ENCODE peak calls at places on chromosomes 13 and 19, in six cellular contexts. E, U, R, C, L and H are unnamed samples.
A peak's percentile ranks its signal among the peaks of the same experiment; 100 is the strongest.

GRCh38 chr13:90696656-90697055 is 650.8 kb upstream of the MIR17HG start:
- DNase-seq in L (no peak), R (no peak), U (peak; percentile 5), E (no peak), C (peak; percentile 48), H (no peak)

GRCh38 chr19:4380254-4380727 is 20.1 kb downstream of the SH3GL1 start:
- DNase-seq in C (no peak), E (no peak), R (no peak), U (no peak), L (no peak), H (no peak)

GRCh38 chr13:42017264-42017663 is 31.2 kb upstream of the DGKH start:
- DNase-seq in L (no peak), R (no peak), C (peak; percentile 28), E (no peak), U (no peak), H (no peak)

GRCh38 chr13:110426745-110427144 is 119.7 kb downstream of the COL4A2 start:
- DNase-seq in E (no peak), R (peak; percentile 86), U (no peak), L (no peak), C (no peak), H (no peak)

GRCh38 chr19:377801-378581 is 31.0 kb downstream of the C2CD4C start:
- DNase-seq in L (no peak), R (no peak), E (no peak), C (no peak), U (no peak), H (no peak)

GRCh38 chr19:17513801-17514200 is 2.4 kb downstream of the PGLS start:
- DNase-seq in U (peak; percentile 33), L (no peak), E (no peak), R (no peak), C (no peak), H (no peak)

GRCh38 chr19:13622727-13623126 is 116.4 kb upstream of the CACNA1A start:
- DNase-seq in L (no peak), R (no peak), C (no peak), U (no peak), E (no peak), H (no peak)

GRCh38 chr13:37488682-37489081 is 109.9 kb downstream of the POSTN start:
- DNase-seq in C (no peak), R (no peak), E (no peak), L (no peak), U (no peak), H (peak; percentile 12)

GRCh38 chr19:47723573-47723923 is 10.3 kb downstream of the EHD2 start:
- DNase-seq in U (peak; percentile 94), R (no peak), C (peak; percentile 48), E (peak; percentile 60), L (peak; percentile 47), H (peak; percentile 93)

GRCh38 chr13:98930014-98930625 is 47.7 kb downstream of the DOCK9 start:
- DNase-seq in R (no peak), C (no peak), E (no peak), L (no peak), U (no peak), H (no peak)

GRCh38 chr13:91172160-91172559 is 175.3 kb upstream of the MIR17HG start:
- DNase-seq in L (no peak), E (no peak), R (no peak), C (no peak), U (no peak), H (no peak)

GRCh38 chr13:73056054-73056962 is 2.5 kb upstream of the KLF5 start:
- DNase-seq in U (peak; percentile 64), R (no peak), C (peak; percentile 91), L (no peak), E (peak; percentile 79), H (peak; percentile 98)

GRCh38 chr13:35139591-35139990 is 197.5 kb downstream of the NBEA start:
- DNase-seq in R (no peak), U (peak; percentile 62), E (peak; percentile 11), C (no peak), L (no peak), H (peak; percentile 22)

GRCh38 chr13:26529441-26529840 is 28.0 kb upstream of the WASF3 start:
- DNase-seq in E (peak; percentile 19), U (peak; percentile 63), C (peak; percentile 81), L (peak; percentile 45), R (no peak), H (peak; percentile 74)

GRCh38 chr13:35512271-35512920 is 35.9 kb upstream of the MAB21L1 start:
- DNase-seq in E (peak; percentile 86), C (no peak), U (peak; percentile 9), L (no peak), R (no peak), H (peak; percentile 97)

GRCh38 chr13:90201676-90202425 is 1145.6 kb upstream of the MIR17HG start:
- DNase-seq in C (no peak), L (no peak), R (no peak), E (no peak), U (peak; percentile 75), H (no peak)

GRCh38 chr13:99500839-99501134 is 485 bp upstream of the TM9SF2 start:
- DNase-seq in C (no peak), E (no peak), U (no peak), R (no peak), L (no peak), H (no peak)

GRCh38 chr13:47135800-47136658 is 239.2 kb upstream of the HTR2A start:
- DNase-seq in L (no peak), E (no peak), U (no peak), R (no peak), C (no peak), H (no peak)

GRCh38 chr19:13781547-13781946 is 7.3 kb downstream of the C19orf53 start:
- DNase-seq in L (no peak), C (no peak), E (peak; percentile 70), R (peak; percentile 39), U (peak; percentile 96), H (peak; percentile 95)

GRCh38 chr19:1690570-1691307 is 38.3 kb upstream of the TCF3 start:
- DNase-seq in E (no peak), R (no peak), L (peak; percentile 67), C (peak; percentile 34), U (peak; percentile 17), H (no peak)

GRCh38 chr13:49457221-49457620 is 13.1 kb downstream of the SETDB2 start:
- DNase-seq in R (no peak), U (peak; percentile 24), C (no peak), L (no peak), E (no peak), H (peak; percentile 74)

GRCh38 chr19:44863990-44864389 is 17.9 kb downstream of the NECTIN2 start:
- DNase-seq in R (no peak), E (no peak), U (no peak), L (no peak), C (no peak), H (no peak)

GRCh38 chr19:495440-496332 is 600 bp upstream of the MADCAM1 start:
- DNase-seq in U (peak; percentile 43), R (no peak), E (no peak), L (no peak), C (peak; percentile 38), H (peak; percentile 20)

GRCh38 chr13:53281677-53282076 is 253.1 kb downstream of the OLFM4 start:
- DNase-seq in R (no peak), E (no peak), U (no peak), C (no peak), L (no peak), H (no peak)

GRCh38 chr19:41957838-41958366 is 1.2 kb downstream of the RABAC1 start:
- DNase-seq in L (peak; percentile 81), C (peak; percentile 99), E (peak; percentile 63), U (peak; percentile 89), R (peak; percentile 72), H (peak; percentile 81)